ENCODE peak calls at places on chromosomes 2 and 18, in eight cellular contexts. E is frontal cortex, Z is Daoy, H is hypothalamus, O is fibroblast of pulmonary artery, C is NCI-H1092, U is ELR, W is GM23338. Q is an unnamed sample.

GRCh38 chr18:79458131-79458838 is 62.6 kb downstream of the NFATC1 start:
- DNase-seq in Z (peak; percentile 84), C (no peak), O (peak; percentile 93), W (no peak), U (peak; percentile 49), H (no peak), E (peak; percentile 63), Q (peak; percentile 92)

GRCh38 chr18:34002130-34002529 is 222.6 kb downstream of the NOL4 start:
- DNase-seq in O (no peak), H (no peak), Z (no peak), W (no peak), C (no peak), U (no peak), E (no peak), Q (no peak)

GRCh38 chr2:120393456-120393855 is 47.5 kb downstream of the INHBB start:
- DNase-seq in C (no peak), E (no peak), W (no peak), H (no peak), U (no peak), O (no peak), Z (no peak), Q (no peak)

GRCh38 chr2:96869824-96870630 is at the start of gene SEMA4C:
- DNase-seq in W (peak; percentile 72), Z (peak; percentile 47), E (peak; percentile 91), C (no peak), U (peak; percentile 53), H (peak; percentile 70), O (peak; percentile 47), Q (peak; percentile 75)

GRCh38 chr2:145070703-145071102 is 550.8 kb upstream of the ZEB2 start:
- DNase-seq in O (no peak), W (no peak), E (no peak), U (no peak), Z (no peak), C (no peak), H (no peak), Q (no peak)

GRCh38 chr18:55593888-55594287 is 5.9 kb upstream of the TCF4 start:
- DNase-seq in C (no peak), Z (no peak), U (peak; percentile 48), E (no peak), H (no peak), W (no peak), O (no peak), Q (peak; percentile 45)

GRCh38 chr2:65070172-65070830 is 14.1 kb downstream of the CEP68 start:
- DNase-seq in W (no peak), H (no peak), O (peak; percentile 53), E (no peak), C (no peak), Z (peak; percentile 45), U (peak; percentile 80), Q (peak; percentile 86)

GRCh38 chr18:23939896-23940295 is 74.7 kb upstream of the TTC39C start:
- DNase-seq in U (no peak), H (no peak), E (no peak), O (no peak), C (no peak), W (no peak), Z (no peak), Q (no peak)

GRCh38 chr2:66915237-66915636 is 480.3 kb downstream of the MEIS1 start:
- DNase-seq in U (no peak), W (no peak), C (no peak), H (no peak), O (no peak), Z (no peak), E (no peak), Q (no peak)

GRCh38 chr2:26141145-26141769 is 31.6 kb upstream of the GAREM2 start:
- DNase-seq in H (no peak), U (peak; percentile 10), W (no peak), E (no peak), Z (no peak), O (no peak), C (no peak), Q (no peak)

GRCh38 chr2:54726431-54726830 is 3.0 kb downstream of the EML6 start:
- DNase-seq in C (no peak), H (no peak), E (no peak), U (no peak), O (no peak), W (no peak), Z (no peak), Q (no peak)

GRCh38 chr2:133780099-133780996 is 212.1 kb upstream of the NCKAP5 start:
- DNase-seq in U (peak; percentile 91), E (peak; percentile 7), H (no peak), O (peak; percentile 87), Z (peak; percentile 83), C (peak; percentile 49), W (peak; percentile 90), Q (peak; percentile 65)

GRCh38 chr2:45941758-45942738 is 290.6 kb downstream of the PRKCE start:
- DNase-seq in O (no peak), U (peak; percentile 30), Z (no peak), E (no peak), H (no peak), C (no peak), W (no peak), Q (peak; percentile 65)

GRCh38 chr2:46776687-46777327 is 138.8 kb downstream of the MCFD2 start:
- DNase-seq in C (no peak), Z (peak; percentile 56), O (peak; percentile 80), U (peak; percentile 86), W (peak; percentile 88), E (peak; percentile 7), H (no peak), Q (peak; percentile 87)

GRCh38 chr2:190891370-190891769 is 10.7 kb downstream of the GLS start:
- DNase-seq in W (no peak), C (no peak), E (no peak), U (no peak), H (no peak), O (no peak), Z (no peak), Q (no peak)

GRCh38 chr2:45843136-45843535 is 191.7 kb downstream of the PRKCE start:
- DNase-seq in H (no peak), U (no peak), E (no peak), O (no peak), C (no peak), W (no peak), Z (no peak), Q (no peak)

GRCh38 chr2:231926180-231926741 is at the start of gene NPPC:
- DNase-seq in U (peak; percentile 79), O (peak; percentile 48), W (peak; percentile 84), Z (peak; percentile 67), C (peak; percentile 22), H (peak; percentile 34), E (peak; percentile 82), Q (peak; percentile 63)

GRCh38 chr18:76306685-76307292 is 188.3 kb downstream of the ZNF516 start:
- DNase-seq in W (peak; percentile 66), O (no peak), U (peak; percentile 2), Z (no peak), E (no peak), C (no peak), H (no peak), Q (no peak)

GRCh38 chr2:233818639-233819621 is 35.4 kb downstream of the HJURP start:
- DNase-seq in Z (no peak), H (no peak), C (no peak), U (no peak), W (no peak), O (no peak), E (no peak), Q (no peak)

GRCh38 chr2:219769044-219770030 is 141.9 kb downstream of the SLC4A3 start:
- DNase-seq in W (no peak), Z (no peak), U (no peak), O (peak; percentile 7), H (no peak), E (no peak), C (no peak), Q (peak; percentile 50)

Q was measured in GM23248.